ENCODE peak calls at places on chromosome 16, in four cellular contexts. X is stimulated activated CD4-positive, alpha-beta T cell treated with anti-CD3 and anti-CD28 coated beads, Interleukin-15, amount 100 ng/mL, for 1 hour; Q is HCT116; D is cardiac fibroblast. Z is an unnamed sample.

GRCh38 chr16:54118846-54119245 is 167.7 kb downstream of the IRX3 start:
- DNase-seq in X (no peak), Q (no peak), D (peak), Z (no peak)

GRCh38 chr16:4966736-4967453 is 8.8 kb downstream of the SEC14L5 start:
- DNase-seq in X (no peak), Q (no peak), D (no peak), Z (no peak)

GRCh38 chr16:87297918-87298631 is 19.1 kb downstream of the C16orf95 start:
- DNase-seq in X (peak), Q (no peak), D (peak), Z (peak)

GRCh38 chr16:15037003-15037402 is 18.9 kb downstream of the NTAN1 start:
- DNase-seq in X (no peak), Q (no peak), D (no peak), Z (no peak)

GRCh38 chr16:19690196-19690595 is 27.8 kb downstream of the KNOP1 start:
- DNase-seq in X (no peak), Q (no peak), D (peak), Z (no peak)

GRCh38 chr16:76386784-76387183 is 109.6 kb downstream of the CNTNAP4 start:
- DNase-seq in X (no peak), Q (no peak), D (peak), Z (no peak)

GRCh38 chr16:78092755-78093154 is 6.7 kb upstream of the WWOX start:
- DNase-seq in X (no peak), Q (no peak), D (no peak), Z (no peak)

GRCh38 chr16:72635694-72636093 is 412.2 kb downstream of the ZFHX3 start:
- DNase-seq in X (no peak), Q (no peak), D (no peak), Z (no peak)

GRCh38 chr16:54281535-54282201 is 4.9 kb downstream of the IRX3 start:
- DNase-seq in X (no peak), Q (no peak), D (no peak), Z (no peak)

GRCh38 chr16:31177136-31177535 is 2.8 kb upstream of the FUS start:
- DNase-seq in X (no peak), Q (no peak), D (peak), Z (peak)